ENCODE peak calls at places on chromosome 19, in nine cellular contexts. S is adrenal gland, I is prostate gland, G is gastrocnemius medialis, B is A549, R is IMR-90, L is uterus, E is stomach, M is ovary. A is an unnamed sample.

GRCh38 chr19:44968118-44968517 is 12.9 kb downstream of the CLPTM1 start:
- DNase-seq in R (no peak), B (no peak), G (no peak), L (no peak), S (no peak), I (no peak), E (no peak), M (no peak), A (no peak)

GRCh38 chr19:18193388-18194207 is 580 bp downstream of the MPV17L2 start:
- DNase-seq in S (peak; percentile 35), I (no peak), G (no peak), B (no peak), E (no peak), L (no peak), M (peak; percentile 82), R (no peak), A (no peak)

GRCh38 chr19:55225415-55225958 is 3.1 kb downstream of the TMEM86B start:
- DNase-seq in G (no peak), L (no peak), E (no peak), S (no peak), M (no peak), B (no peak), R (no peak), I (no peak), A (no peak)

GRCh38 chr19:44677019-44677809 is 5.9 kb downstream of the CEACAM19 start:
- DNase-seq in R (peak; percentile 70), L (no peak), I (no peak), B (peak; percentile 89), E (no peak), M (no peak), G (no peak), S (peak; percentile 47), A (no peak)

GRCh38 chr19:51448011-51448744 is 10.1 kb downstream of the SIGLEC8 start:
- DNase-seq in G (no peak), E (no peak), R (no peak), L (no peak), M (no peak), I (no peak), B (no peak), S (no peak), A (no peak)

GRCh38 chr19:14383898-14384669 is 2.8 kb downstream of the ADGRE5 start:
- DNase-seq in R (peak; percentile 55), S (peak; percentile 63), E (no peak), B (no peak), G (peak; percentile 27), L (peak; percentile 53), M (no peak), I (no peak), A (peak; percentile 60)

GRCh38 chr19:14511245-14511625 is 7.0 kb downstream of the DNAJB1 start:
- DNase-seq in E (no peak), R (no peak), B (no peak), M (no peak), I (no peak), G (no peak), S (no peak), L (no peak), A (no peak)

GRCh38 chr19:839146-839872 is 1.5 kb upstream of the PRTN3 start:
- DNase-seq in E (no peak), R (no peak), G (no peak), B (no peak), I (no peak), M (no peak), L (no peak), S (no peak), A (no peak)

GRCh38 chr19:35151273-35152065 is 3.1 kb upstream of the FXYD5 start:
- DNase-seq in I (no peak), M (no peak), G (no peak), S (no peak), L (no peak), R (no peak), E (no peak), B (no peak), A (no peak)

GRCh38 chr19:1837625-1838105 is 10.6 kb downstream of the REXO1 start:
- DNase-seq in L (no peak), M (peak; percentile 59), I (no peak), G (no peak), S (peak; percentile 58), B (peak; percentile 64), E (peak; percentile 48), R (no peak), A (peak; percentile 72)

DNA sequence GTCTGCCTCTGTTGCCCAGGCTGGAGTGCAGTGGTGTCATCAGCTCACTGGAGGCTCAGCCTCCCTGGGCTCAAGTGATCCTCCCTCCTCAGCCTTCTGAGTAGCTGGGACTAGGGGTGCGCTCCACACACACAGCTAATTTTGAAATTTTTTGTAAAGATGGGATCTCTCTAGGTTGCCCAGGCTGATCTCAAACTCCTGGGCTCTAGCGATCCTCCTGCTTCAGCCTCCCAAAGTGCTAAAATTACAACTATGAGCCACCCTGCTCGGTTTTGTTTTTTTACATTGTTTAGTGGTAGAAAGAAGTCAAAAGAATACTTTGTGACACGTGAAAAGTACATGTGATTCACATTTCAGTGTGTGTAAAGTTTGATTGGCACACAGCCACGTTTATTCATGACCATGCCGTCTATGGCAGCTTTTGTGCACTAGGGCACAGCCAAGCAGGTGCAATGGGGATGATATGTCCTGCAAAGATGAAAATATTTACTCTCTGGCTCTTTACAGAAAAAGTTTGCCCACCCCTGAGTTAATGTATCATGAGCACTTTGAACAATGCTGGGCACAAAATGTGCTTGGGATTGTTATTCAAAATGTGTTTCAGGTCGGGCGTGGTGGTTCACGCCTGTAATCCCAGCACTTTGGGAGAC is 16.2 kb upstream of the NFIC start:
- DNase-seq in B (no peak), R (peak; percentile 52), E (peak; percentile 76), L (no peak), I (peak; percentile 78), S (no peak), G (no peak), M (no peak), A (peak; percentile 68)
- TF ChIP-seq POLR2A in B (no peak), R (no peak), E (no peak), L (peak; percentile 10), I (no peak), S (no peak), G (no peak), M (no peak), A (no peak)

GRCh38 chr19:16223746-16224145 is 26.0 kb downstream of the AP1M1 start:
- DNase-seq in I (no peak), G (no peak), S (no peak), L (no peak), B (no peak), E (no peak), M (no peak), R (no peak), A (no peak)

GRCh38 chr19:16226184-16226591 is 28.5 kb downstream of the AP1M1 start:
- DNase-seq in S (no peak), B (no peak), R (no peak), I (no peak), G (no peak), E (no peak), M (no peak), L (no peak), A (no peak)

GRCh38 chr19:16222806-16223205 is 25.1 kb downstream of the AP1M1 start:
- DNase-seq in E (no peak), R (peak; percentile 57), L (no peak), I (no peak), B (no peak), S (no peak), M (no peak), G (no peak), A (no peak)

GRCh38 chr19:16225279-16226183 is 27.8 kb downstream of the AP1M1 start:
- DNase-seq in L (no peak), R (no peak), I (no peak), M (no peak), G (no peak), S (no peak), B (no peak), E (no peak), A (no peak)

DNA sequence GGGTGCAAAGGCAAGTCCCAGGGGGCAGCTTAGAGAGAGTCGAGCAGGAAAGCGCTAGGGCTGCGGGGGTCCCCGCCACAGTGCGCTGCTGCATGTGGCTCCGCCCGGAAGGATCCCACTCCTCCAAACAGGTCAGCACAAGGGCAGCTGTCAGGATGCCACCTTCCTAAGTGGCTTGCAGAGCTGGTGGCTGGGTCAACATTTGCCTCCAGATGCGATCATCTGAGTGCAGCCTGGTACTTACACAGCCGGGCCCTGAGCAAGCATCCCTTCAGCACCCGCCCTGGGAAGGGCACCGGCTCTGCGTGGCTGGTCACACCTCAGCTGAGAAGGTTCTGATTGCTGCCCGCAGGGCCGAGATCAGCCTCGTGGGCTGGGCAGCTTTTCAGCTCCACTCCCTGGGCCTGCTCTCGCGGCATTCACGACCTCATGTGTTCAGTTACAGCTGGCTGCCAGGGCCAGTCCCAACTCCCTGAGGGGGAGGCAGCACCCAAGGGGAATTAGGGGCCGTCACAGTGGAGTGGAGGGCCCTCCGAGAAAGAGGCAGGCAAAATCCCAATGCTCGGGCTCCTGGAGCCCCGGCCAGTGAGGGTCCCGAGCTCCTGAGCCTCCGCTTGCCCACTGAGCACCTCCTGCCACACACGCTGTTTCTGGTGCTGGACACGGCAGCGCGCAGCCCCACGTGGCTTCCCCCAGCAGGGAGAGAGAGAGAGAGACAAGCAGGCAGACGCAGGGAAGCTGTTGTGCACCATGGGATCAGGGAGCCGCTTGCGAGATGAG is 26.7 kb downstream of the AP1M1 start:
- DNase-seq in S (no peak), R (no peak), G (no peak), M (no peak), I (no peak), L (no peak), B (no peak), E (no peak), A (no peak)
- H3K4me1 ChIP-seq in S (no peaks in the 10 kb centered on the region), R (no peaks in the 10 kb centered on the region), G (no peaks in the 10 kb centered on the region), M (no peaks in the 10 kb centered on the region), I (no peaks in the 10 kb centered on the region), L (no peaks in the 10 kb centered on the region), B (no peaks in the 10 kb centered on the region), E (no peaks in the 10 kb centered on the region), A (no peaks in the 10 kb centered on the region)

GRCh38 chr19:12783226-12783848 is 7.9 kb upstream of the JUNB start:
- DNase-seq in B (no peak), I (no peak), S (no peak), R (no peak), L (no peak), M (no peak), E (no peak), G (no peak), A (no peak)
- TF ChIP-seq POLR2A in B (peak; percentile 14), I (no peak), S (no peak), R (peak; percentile 16), L (no peak), M (no peak), E (no peak), G (no peak), A (no peak)

GRCh38 chr19:48247212-48247611 is 8.5 kb downstream of the CARD8 start:
- DNase-seq in L (no peak), E (no peak), I (no peak), S (no peak), R (no peak), G (no peak), M (no peak), B (no peak), A (no peak)

GRCh38 chr19:48248081-48248833 is 7.5 kb downstream of the CARD8 start:
- DNase-seq in L (no peak), E (no peak), S (no peak), B (no peak), G (no peak), R (no peak), M (no peak), I (no peak), A (no peak)

GRCh38 chr19:48252625-48253024 is 3.1 kb downstream of the CARD8 start:
- DNase-seq in L (no peak), G (no peak), I (no peak), R (no peak), M (no peak), S (no peak), E (no peak), B (no peak), A (no peak)

GRCh38 chr19:48249502-48250014 is 6.2 kb downstream of the CARD8 start:
- DNase-seq in L (no peak), B (no peak), I (no peak), G (peak; percentile 28), M (no peak), R (no peak), E (peak; percentile 41), S (peak; percentile 48), A (peak; percentile 58)

GRCh38 chr19:48250290-48251025 is 5.3 kb downstream of the CARD8 start:
- DNase-seq in R (no peak), B (no peak), L (no peak), S (no peak), G (no peak), M (no peak), I (no peak), E (no peak), A (no peak)
- H3K4me1 ChIP-seq in R (no peaks in the 10 kb centered on the region), B (peaks cover 10% of the 10 kb centered on the region), L (peaks cover 4% of the 10 kb centered on the region), S (peaks cover 13% of the 10 kb centered on the region), G (peaks cover 28% of the 10 kb centered on the region), M (peaks cover 3% of the 10 kb centered on the region), I (peaks cover 6% of the 10 kb centered on the region), E (peaks cover 54% of the 10 kb centered on the region), A (peaks cover 28% of the 10 kb centered on the region)

A was measured in transverse colon.